ENCODE peak calls at places on chromosomes 6 and 20, in seven cellular contexts. V, N, Y, O, P, E and H are unnamed samples.
A peak's percentile ranks its signal among the peaks of the same experiment; 100 is the strongest.

GRCh38 chr6:155541976-155542375 is 86.3 kb upstream of the NOX3 start:
- DNase-seq in V (no peak), N (no peak), Y (no peak), O (no peak), P (no peak), E (no peak), H (no peak)

GRCh38 chr6:14079433-14079832 is 38.1 kb upstream of the CD83 start:
- DNase-seq in V (no peak), N (peak; percentile 36), Y (no peak), O (no peak), P (no peak), E (no peak), H (no peak)

GRCh38 chr6:128327890-128328289 is 192.5 kb downstream of the PTPRK start:
- DNase-seq in V (peak; percentile 2), N (peak; percentile 63), Y (peak; percentile 52), O (no peak), P (peak; percentile 49), E (no peak), H (peak; percentile 5)

GRCh38 chr20:55632592-55632991 is 372.7 kb downstream of the CBLN4 start:
- DNase-seq in V (no peak), N (no peak), Y (peak; percentile 46), O (peak; percentile 36), P (peak; percentile 78), E (no peak), H (no peak)

GRCh38 chr6:90285611-90286381 is 10.8 kb downstream of the BACH2 start:
- DNase-seq in V (peak; percentile 76), N (peak; percentile 87), Y (peak; percentile 74), O (no peak), P (peak; percentile 89), E (no peak), H (peak; percentile 12)

GRCh38 chr6:71855406-71855805 is 30.9 kb upstream of the RIMS1 start:
- DNase-seq in V (no peak), N (no peak), Y (no peak), O (no peak), P (no peak), E (peak; percentile 13), H (peak; percentile 21)

GRCh38 chr20:7094438-7094997 is 327.0 kb downstream of the BMP2 start:
- DNase-seq in V (no peak), N (peak; percentile 4), Y (peak; percentile 74), O (no peak), P (peak; percentile 73), E (peak; percentile 3), H (no peak)

GRCh38 chr6:151205971-151206600 is 33.7 kb upstream of the AKAP12 start:
- DNase-seq in V (no peak), N (peak; percentile 4), Y (no peak), O (no peak), P (no peak), E (no peak), H (no peak)

GRCh38 chr20:62233684-62234083 is 4.6 kb upstream of the OSBPL2 start:
- DNase-seq in V (no peak), N (no peak), Y (no peak), O (no peak), P (no peak), E (no peak), H (no peak)

GRCh38 chr6:144722214-144722737 is 437.1 kb downstream of the UTRN start:
- DNase-seq in V (no peak), N (peak; percentile 5), Y (no peak), O (no peak), P (no peak), E (no peak), H (no peak)

GRCh38 chr6:74362391-74362790 is 666.4 kb downstream of the CD109 start:
- DNase-seq in V (no peak), N (no peak), Y (no peak), O (no peak), P (no peak), E (no peak), H (no peak)

GRCh38 chr20:14477125-14477524 is 139.7 kb upstream of the FLRT3 start:
- DNase-seq in V (no peak), N (peak; percentile 55), Y (no peak), O (no peak), P (no peak), E (no peak), H (no peak)

GRCh38 chr20:43962518-43962917 is 47.9 kb downstream of the TOX2 start:
- DNase-seq in V (no peak), N (no peak), Y (no peak), O (no peak), P (no peak), E (no peak), H (no peak)

GRCh38 chr6:71489736-71490135 is 201.1 kb downstream of the OGFRL1 start:
- DNase-seq in V (no peak), N (peak; percentile 92), Y (no peak), O (no peak), P (peak; percentile 71), E (no peak), H (no peak)

GRCh38 chr6:125818659-125819297 is 28.0 kb downstream of the NCOA7 start:
- DNase-seq in V (no peak), N (peak; percentile 81), Y (no peak), O (no peak), P (no peak), E (no peak), H (no peak)

GRCh38 chr20:36975085-36975829 is 23.7 kb upstream of the SAMHD1 start:
- DNase-seq in V (no peak), N (no peak), Y (no peak), O (no peak), P (no peak), E (no peak), H (peak; percentile 51)

GRCh38 chr6:104418125-104418524 is 441.6 kb downstream of the HACE1 start:
- DNase-seq in V (no peak), N (no peak), Y (no peak), O (no peak), P (no peak), E (no peak), H (no peak)

GRCh38 chr6:161152904-161153662 is 120.8 kb downstream of the AGPAT4 start:
- DNase-seq in V (no peak), N (no peak), Y (no peak), O (peak; percentile 72), P (no peak), E (no peak), H (peak; percentile 59)

DNA sequence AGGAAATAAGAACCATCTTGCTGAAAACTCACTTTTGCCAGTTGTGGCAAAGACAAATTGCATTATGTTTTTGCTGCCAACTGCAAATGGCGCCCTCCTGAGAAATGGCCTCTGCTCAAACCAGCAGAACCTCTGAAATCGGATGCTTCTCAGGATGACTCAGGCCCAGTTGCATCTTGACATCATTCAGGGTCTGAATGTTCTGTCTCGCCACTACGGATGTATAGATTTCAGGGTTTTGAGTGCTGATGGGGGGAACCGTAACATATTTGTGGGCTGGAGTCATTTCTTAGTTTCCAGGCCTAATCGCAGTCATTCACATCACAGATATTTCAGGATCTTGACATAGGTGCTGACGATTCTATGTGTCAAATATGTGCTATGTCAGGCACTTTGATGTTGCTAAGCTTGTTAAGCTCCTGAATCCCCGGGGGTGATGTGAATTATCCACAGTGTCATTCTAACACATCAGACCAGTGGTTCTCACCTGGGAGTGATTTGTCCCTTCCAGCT is 207.1 kb downstream of the NFATC2 start:
- DNase-seq in V (peak; percentile 60), N (peak; percentile 87), Y (no peak), O (no peak), P (peak; percentile 74), E (no peak), H (peak; percentile 56)
- TF ChIP-seq CTCF in V (no peak), N (no peak), Y (no peak), O (no peak), P (no peak), E (no peak), H (no peak)

GRCh38 chr20:52429029-52429428 is 237.4 kb upstream of the ZFP64 start:
- DNase-seq in V (no peak), N (no peak), Y (no peak), O (no peak), P (no peak), E (no peak), H (no peak)

GRCh38 chr20:52427960-52428359 is 236.4 kb upstream of the ZFP64 start:
- DNase-seq in V (no peak), N (no peak), Y (no peak), O (no peak), P (no peak), E (no peak), H (no peak)

GRCh38 chr20:52422574-52423463 is 231.2 kb upstream of the ZFP64 start:
- DNase-seq in V (no peak), N (no peak), Y (no peak), O (no peak), P (no peak), E (no peak), H (no peak)

GRCh38 chr20:52426856-52427255 is 235.3 kb upstream of the ZFP64 start:
- DNase-seq in V (no peak), N (no peak), Y (no peak), O (no peak), P (no peak), E (no peak), H (no peak)

DNA sequence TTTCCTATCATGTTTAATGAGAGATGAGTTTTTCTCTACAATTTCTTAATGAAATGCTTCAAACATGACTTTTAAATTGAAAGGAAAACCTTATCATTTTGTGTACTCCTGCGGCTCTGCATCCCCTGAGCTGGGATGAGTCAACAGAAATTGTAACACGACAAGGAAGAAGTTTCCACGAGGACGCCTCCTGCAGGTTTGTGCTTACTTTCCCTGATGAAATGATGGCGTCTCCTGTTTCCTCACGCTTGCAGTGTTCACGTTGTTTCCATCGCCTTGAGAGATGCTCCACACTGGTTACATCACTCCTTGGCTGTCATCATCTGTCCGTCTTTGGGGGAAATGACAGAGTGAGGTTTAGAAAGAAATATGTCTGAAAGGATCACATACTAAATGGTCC is 233.7 kb upstream of the ZFP64 start:
- DNase-seq in V (no peak), N (no peak), Y (no peak), O (no peak), P (no peak), E (no peak), H (no peak)
- TF ChIP-seq CTCF in V (no peak), N (no peak), Y (no peak), O (no peak), P (no peak), E (no peak), H (no peak)

GRCh38 chr6:15374119-15374518 is 128.2 kb downstream of the JARID2 start:
- DNase-seq in V (no peak), N (no peak), Y (no peak), O (no peak), P (peak; percentile 28), E (no peak), H (no peak)
- TF ChIP-seq CTCF in V (no peak), N (no peak), Y (no peak), O (no peak), P (no peak), E (no peak), H (no peak)

GRCh38 chr20:53916173-53916512 is 154.3 kb downstream of the BCAS1 start:
- DNase-seq in V (no peak), N (no peak), Y (no peak), O (no peak), P (peak; percentile 45), E (no peak), H (no peak)

GRCh38 chr20:53917145-53918009 is 153.0 kb downstream of the BCAS1 start:
- DNase-seq in V (peak; percentile 85), N (peak; percentile 97), Y (no peak), O (no peak), P (peak; percentile 55), E (peak; percentile 23), H (peak; percentile 73)

GRCh38 chr20:53915459-53916172 is 154.8 kb downstream of the BCAS1 start:
- DNase-seq in V (peak; percentile 70), N (peak; percentile 90), Y (peak; percentile 91), O (peak; percentile 86), P (peak; percentile 97), E (peak; percentile 50), H (peak; percentile 81)

GRCh38 chr20:53914091-53914860 is 156.1 kb downstream of the BCAS1 start:
- DNase-seq in V (no peak), N (peak; percentile 92), Y (no peak), O (no peak), P (peak; percentile 36), E (no peak), H (no peak)

GRCh38 chr20:53914861-53915458 is 155.4 kb downstream of the BCAS1 start:
- DNase-seq in V (no peak), N (no peak), Y (peak; percentile 48), O (no peak), P (peak; percentile 59), E (no peak), H (no peak)
- TF ChIP-seq CTCF in V (no peak), N (no peak), Y (peak; percentile 33), O (no peak), P (no peak), E (no peak), H (no peak)